ENCODE peak calls at places on chromosomes 16 and 17, in five cellular contexts. X, J, O, B and L are unnamed samples. For H3K79me2, the result is how much of the 10 kb centered on the place peaks cover.

GRCh38 chr17:76481091-76481655 is 13.8 kb downstream of the AANAT start:
- DNase-seq in O (no peak), B (no peak), J (peak), X (no peak), L (no peak)

GRCh38 chr17:80443916-80444708 is 29.1 kb downstream of the ENDOV start:
- DNase-seq in O (no peak), B (no peak), X (no peak), J (no peak), L (no peak)

GRCh38 chr17:9907883-9908648 is 3.0 kb upstream of the RCVRN start:
- DNase-seq in J (no peak), O (no peak), B (no peak), X (no peak), L (no peak)

GRCh38 chr16:10181196-10182162 is 749 bp downstream of the GRIN2A start:
- DNase-seq in B (peak), O (peak), J (no peak), X (peak), L (peak)

GRCh38 chr17:80678621-80679020 is 134.0 kb downstream of the RPTOR start:
- DNase-seq in X (peak), J (no peak), B (no peak), O (no peak), L (no peak)

GRCh38 chr17:57256708-57257112 is 387 bp downstream of the MSI2 start:
- DNase-seq in B (no peak), J (no peak), O (no peak), X (peak), L (no peak)

GRCh38 chr16:50578147-50578546 is 30.0 kb downstream of the NKD1 start:
- DNase-seq in J (no peak), O (no peak), X (no peak), B (no peak), L (no peak)

GRCh38 chr16:28196331-28196987 is 15.3 kb downstream of the XPO6 start:
- DNase-seq in X (no peak), B (no peak), O (no peak), J (no peak), L (no peak)

GRCh38 chr17:47276868-47277267 is 23.2 kb downstream of the ITGB3 start:
- DNase-seq in B (peak), O (no peak), J (no peak), X (no peak), L (no peak)

DNA sequence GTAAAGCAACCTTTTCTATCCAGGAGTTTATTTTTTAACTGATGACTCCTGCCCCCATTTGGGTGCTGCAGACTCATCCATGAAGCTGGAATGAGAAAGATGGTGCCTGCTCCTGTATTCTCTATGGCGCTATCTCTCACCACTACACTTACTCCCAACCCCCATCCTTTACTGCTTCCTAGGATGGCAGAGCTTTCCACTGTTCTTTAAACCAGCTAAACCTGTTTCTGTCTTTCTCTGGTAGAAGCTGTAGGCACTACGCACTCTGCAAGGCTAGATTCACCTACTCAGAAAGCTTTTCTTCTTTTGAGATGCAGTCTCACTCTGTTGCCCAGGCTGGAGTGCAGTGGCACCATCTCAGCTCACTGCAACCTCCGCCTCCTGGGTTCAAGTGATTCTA is 47.0 kb downstream of the ADAMTS18 start:
- DNase-seq in B (no peak), J (no peak), X (no peak), O (no peak), L (no peak)
- TF ChIP-seq MAX in B (no peak), J (no peak), X (no peak), O (no peak), L (no peak)

GRCh38 chr16:15993128-15993527 is 43.7 kb downstream of the ABCC1 start:
- DNase-seq in J (no peak), B (no peak), O (no peak), X (no peak), L (no peak)
- H3K79me2 ChIP-seq in J (under half), B (under half), O (under half), X (half or more), L (half or more)

GRCh38 chr16:57475711-57476339 is 10.5 kb downstream of the DOK4 start:
- DNase-seq in B (peak), O (peak), X (peak), J (no peak), L (peak)
- TF ChIP-seq SP1 in B (no peak), O (no peak), X (no peak), J (no peak), L (no peak)

DNA sequence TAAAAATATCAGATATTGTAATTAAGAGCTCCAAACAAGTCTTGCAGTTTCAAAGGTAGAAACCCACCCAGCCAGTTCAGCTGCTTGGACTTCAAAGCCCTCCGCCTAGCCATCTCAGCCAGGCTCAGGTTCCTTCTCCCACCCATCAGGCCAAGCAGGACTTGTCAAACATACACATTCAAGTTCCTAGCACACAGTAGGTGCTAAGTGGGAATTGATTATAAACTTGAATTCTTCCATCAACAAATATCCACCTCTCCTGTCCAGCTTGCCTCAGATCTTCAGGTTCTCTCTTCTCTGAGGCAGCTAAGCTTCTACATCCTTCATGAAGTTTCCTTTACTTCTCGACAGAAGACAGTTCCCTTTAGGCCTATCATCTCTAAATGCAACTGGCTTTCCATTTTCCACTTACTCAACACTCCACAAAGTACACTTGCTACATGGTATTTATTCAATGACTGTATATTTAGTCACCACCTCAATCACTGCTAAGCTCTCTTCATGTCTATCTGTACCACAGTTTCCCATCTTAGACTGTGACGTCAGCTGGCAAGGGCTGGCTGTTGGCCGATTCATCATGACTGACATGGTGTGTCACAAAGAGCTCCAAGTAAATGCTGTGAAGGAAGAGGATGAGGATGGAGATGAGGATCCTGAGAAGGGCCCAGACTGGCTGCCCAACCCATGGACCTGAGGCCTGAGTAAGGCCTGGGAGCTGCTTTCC is 13.3 kb upstream of the COG7 start:
- DNase-seq in J (no peak), X (no peak), B (no peak), O (no peak), L (no peak)
- TF ChIP-seq MAX in J (no peak), X (no peak), B (no peak), O (no peak), L (no peak)

GRCh38 chr17:73621685-73622084 is 22.6 kb downstream of the SDK2 start:
- DNase-seq in O (no peak), X (no peak), J (no peak), B (no peak), L (no peak)
- H3K79me2 ChIP-seq in O (under half), X (under half), J (under half), B (under half), L (under half)

GRCh38 chr16:64421515-64421914 is 700.3 kb downstream of the CDH11 start:
- DNase-seq in O (no peak), B (no peak), J (no peak), X (no peak), L (no peak)

GRCh38 chr16:64412578-64413280 is 709.1 kb downstream of the CDH11 start:
- DNase-seq in J (no peak), O (no peak), X (no peak), B (no peak), L (no peak)

GRCh38 chr16:64417711-64418227 is 704.1 kb downstream of the CDH11 start:
- DNase-seq in O (no peak), X (no peak), J (no peak), B (no peak), L (no peak)

GRCh38 chr16:64419832-64420231 is 702.0 kb downstream of the CDH11 start:
- DNase-seq in B (no peak), J (no peak), O (no peak), X (no peak), L (no peak)

DNA sequence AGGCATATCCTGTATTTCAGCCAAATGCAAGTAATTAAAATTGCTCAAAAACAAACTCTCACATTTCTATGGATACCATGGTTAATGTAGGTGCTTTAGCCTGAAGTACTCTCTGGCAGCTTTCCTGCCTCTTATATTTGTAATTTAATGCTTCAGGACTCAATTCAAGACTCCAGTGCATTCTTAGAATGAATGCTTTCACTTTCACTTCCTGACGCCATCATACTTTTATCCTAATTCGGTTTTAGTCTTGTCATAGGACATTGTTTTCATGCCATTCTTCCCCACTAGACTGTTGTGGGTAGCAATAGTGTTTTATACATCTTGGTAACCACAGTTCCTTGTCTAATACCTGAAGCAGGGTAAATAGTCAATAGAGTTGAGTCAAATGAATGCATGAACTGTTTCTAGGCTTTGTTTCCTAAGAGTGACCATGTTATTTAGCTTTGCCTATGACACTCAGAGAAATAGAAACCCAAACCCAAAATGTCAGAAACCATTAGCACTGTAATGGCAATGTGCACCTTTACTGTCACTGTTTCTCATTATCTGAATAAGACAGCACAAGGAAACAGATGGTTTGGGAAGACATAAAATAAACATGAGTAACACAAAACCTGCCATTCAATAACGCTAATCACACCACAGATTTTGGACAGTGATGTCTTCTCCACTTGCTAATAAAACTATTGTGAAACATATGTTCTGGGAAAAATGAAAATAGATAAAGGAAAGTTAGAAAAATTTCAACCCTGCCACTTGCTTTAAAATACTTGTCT is 705.4 kb downstream of the CDH11 start:
- DNase-seq in J (no peak), O (no peak), X (no peak), B (no peak), L (no peak)
- TF ChIP-seq SP1 in J (no peak), O (no peak), X (no peak), B (no peak), L (no peak)

GRCh38 chr16:89072216-89073130 is 21.2 kb upstream of the ACSF3 start:
- DNase-seq in B (no peak), O (no peak), X (no peak), J (no peak), L (no peak)
- TF ChIP-seq MAX in B (no peak), O (no peak), X (no peak), J (no peak), L (no peak)